ENCODE peak calls at places on chromosomes 6 and 20, in five cellular contexts. X is tibial nerve; L is activated T-cell treated with anti-CD3 and anti-CD28 coated beads, Interleukin-2, amount 50 U/mL, for 72 hours; K is epithelial cell of prostate; T is fibroblast of mammary gland. P is an unnamed sample.

GRCh38 chr6:139148557-139149220 is 13.8 kb downstream of the HECA start:
- DNase-seq in X (no peak), L (no peak), K (no peak), T (no peak), P (no peak)

GRCh38 chr6:70551566-70551965 is 15.2 kb upstream of the SDHAF4 start:
- DNase-seq in X (no peak), L (no peak), K (no peak), T (no peak), P (no peak)

GRCh38 chr6:142945071-142945445 is at the start of gene HIVEP2:
- DNase-seq in X (peak), L (peak), K (peak), T (peak), P (peak)

GRCh38 chr6:74510878-74511277 is 695.0 kb downstream of the COL12A1 start:
- DNase-seq in X (no peak), L (no peak), K (no peak), T (peak), P (no peak)

GRCh38 chr20:62355527-62356142 is 11.5 kb downstream of the LAMA5 start:
- DNase-seq in X (no peak), L (no peak), K (no peak), T (peak), P (no peak)

GRCh38 chr6:116633685-116634084 is 17.4 kb downstream of the RSPH4A start:
- DNase-seq in X (no peak), L (no peak), K (no peak), T (peak), P (no peak)

GRCh38 chr6:90053614-90054013 is 159.3 kb downstream of the GJA10 start:
- DNase-seq in X (no peak), L (no peak), K (no peak), T (no peak), P (no peak)

GRCh38 chr6:108755257-108756240 is 92.7 kb upstream of the ARMC2 start:
- DNase-seq in X (no peak), L (no peak), K (no peak), T (peak), P (no peak)

GRCh38 chr6:170403451-170403850 is 96.9 kb downstream of the FAM120B start:
- DNase-seq in X (no peak), L (no peak), K (no peak), T (peak), P (no peak)

GRCh38 chr6:626236-626635 is 30.7 kb downstream of the HUS1B start:
- DNase-seq in X (no peak), L (no peak), K (no peak), T (no peak), P (peak)

GRCh38 chr6:11989376-11989775 is 22.7 kb upstream of the HIVEP1 start:
- DNase-seq in X (no peak), L (no peak), K (no peak), T (no peak), P (no peak)

GRCh38 chr20:44495802-44496481 is 20.3 kb downstream of the TTPAL start:
- DNase-seq in X (no peak), L (peak), K (peak), T (peak), P (peak)

GRCh38 chr6:422423-423061 is 31.0 kb downstream of the IRF4 start:
- DNase-seq in X (no peak), L (peak), K (peak), T (peak), P (peak)

GRCh38 chr20:17226410-17227198 is at the start of gene PCSK2:
- DNase-seq in X (no peak), L (no peak), K (no peak), T (peak), P (peak)

GRCh38 chr6:73520688-73521350 is at the start of gene EEF1A1:
- DNase-seq in X (peak), L (peak), K (peak), T (peak), P (peak)

GRCh38 chr6:148851683-148852556 is 105.1 kb downstream of the UST start:
- DNase-seq in X (no peak), L (no peak), K (no peak), T (no peak), P (no peak)

GRCh38 chr6:125598422-125598821 is 151.0 kb upstream of the HEY2 start:
- DNase-seq in X (peak), L (no peak), K (peak), T (peak), P (peak)

GRCh38 chr20:63739129-63740069 is at the start of gene SLC2A4RG:
- DNase-seq in X (peak), L (peak), K (no peak), T (peak), P (peak)

GRCh38 chr6:18270216-18270615 is 5.9 kb upstream of the DEK start:
- DNase-seq in X (no peak), L (no peak), K (no peak), T (no peak), P (no peak)

GRCh38 chr20:3330046-3330741 is 77.3 kb downstream of the DNAAF9 start:
- DNase-seq in X (no peak), L (no peak), K (no peak), T (peak), P (no peak)

GRCh38 chr20:34302312-34302722 is 838 bp downstream of the AHCY start:
- DNase-seq in X (no peak), L (no peak), K (no peak), T (peak), P (peak)

GRCh38 chr6:169864148-169865030 is 113.0 kb downstream of the ERMARD start:
- DNase-seq in X (no peak), L (no peak), K (no peak), T (no peak), P (no peak)

GRCh38 chr20:47487175-47487917 is 14.3 kb upstream of the NCOA3 start:
- DNase-seq in X (no peak), L (peak), K (no peak), T (no peak), P (no peak)

GRCh38 chr6:141610741-141611140 is 522.0 kb upstream of the GJE1 start:
- DNase-seq in X (no peak), L (no peak), K (no peak), T (peak), P (peak)

GRCh38 chr20:3744806-3745685 is 12.6 kb downstream of the HSPA12B start:
- DNase-seq in X (peak), L (peak), K (peak), T (peak), P (no peak)

GRCh38 chr6:149752600-149752999 is 3.1 kb downstream of the PCMT1 start:
- DNase-seq in X (no peak), L (no peak), K (no peak), T (peak), P (no peak)

GRCh38 chr6:151002562-151002961 is 137.1 kb downstream of the MTHFD1L start:
- DNase-seq in X (no peak), L (no peak), K (no peak), T (peak), P (no peak)

GRCh38 chr20:31569163-31570020 is 35.7 kb upstream of the ID1 start:
- DNase-seq in X (peak), L (peak), K (no peak), T (peak), P (no peak)

GRCh38 chr20:40743172-40743775 is 54.2 kb upstream of the MAFB start:
- DNase-seq in X (no peak), L (no peak), K (no peak), T (no peak), P (no peak)